ENCODE peak calls at places on chromosomes 6 and 20, in seven cellular contexts. A is mucosa of descending colon, P is astrocyte, M is foreskin fibroblast, B is cardiac fibroblast, X is AG04450, S is neural progenitor cell. C is an unnamed sample.

GRCh38 chr6:107221519-107221918 is 106.2 kb upstream of the BEND3 start:
- DNase-seq in A (no peak), P (no peak), M (no peak), B (no peak), X (no peak), S (no peak), C (no peak)

GRCh38 chr20:36367907-36368306 is 61.8 kb downstream of the DLGAP4 start:
- DNase-seq in A (no peak), P (no peak), M (no peak), B (no peak), X (no peak), S (no peak), C (no peak)

GRCh38 chr6:157831424-157832249 is 8.6 kb downstream of the SNX9 start:
- DNase-seq in A (no peak), P (no peak), M (no peak), B (no peak), X (no peak), S (peak), C (no peak)

GRCh38 chr6:37170273-37171140 is 555 bp downstream of the PIM1 start:
- DNase-seq in A (peak), P (no peak), M (peak), B (peak), X (no peak), S (peak), C (peak)

GRCh38 chr6:93243379-93243778 is 176.0 kb downstream of the EPHA7 start:
- DNase-seq in A (no peak), P (no peak), M (no peak), B (no peak), X (no peak), S (no peak), C (no peak)

GRCh38 chr6:40251609-40252008 is 317.3 kb upstream of the MOCS1 start:
- DNase-seq in A (peak), P (no peak), M (no peak), B (no peak), X (no peak), S (no peak), C (no peak)

GRCh38 chr6:168045141-168045691 is 33.8 kb downstream of the FRMD1 start:
- DNase-seq in A (no peak), P (no peak), M (no peak), B (no peak), X (no peak), S (no peak), C (no peak)

GRCh38 chr20:7579888-7580287 is 360.4 kb downstream of the HAO1 start:
- DNase-seq in A (no peak), P (no peak), M (no peak), B (no peak), X (no peak), S (no peak), C (peak)

GRCh38 chr6:89734526-89734925 is 85.1 kb downstream of the MDN1 start:
- DNase-seq in A (no peak), P (peak), M (no peak), B (peak), X (no peak), S (no peak), C (peak)

GRCh38 chr20:62984666-62985065 is 22.1 kb downstream of the BHLHE23 start:
- DNase-seq in A (no peak), P (no peak), M (no peak), B (no peak), X (no peak), S (no peak), C (no peak)

GRCh38 chr6:52049252-52050050 is 38.0 kb downstream of the PKHD1 start:
- DNase-seq in A (peak), P (peak), M (peak), B (peak), X (no peak), S (peak), C (peak)

GRCh38 chr6:137016366-137016765 is 28.4 kb downstream of the IL20RA start:
- DNase-seq in A (no peak), P (peak), M (no peak), B (peak), X (no peak), S (no peak), C (no peak)

GRCh38 chr6:89954721-89955148 is 60.5 kb downstream of the GJA10 start:
- DNase-seq in A (no peak), P (no peak), M (peak), B (no peak), X (no peak), S (no peak), C (no peak)

GRCh38 chr6:13834762-13835161 is 20.4 kb upstream of the MCUR1 start:
- DNase-seq in A (no peak), P (no peak), M (no peak), B (no peak), X (no peak), S (no peak), C (no peak)

GRCh38 chr6:149043476-149044130 is 273.9 kb upstream of the TAB2 start:
- DNase-seq in A (no peak), P (no peak), M (peak), B (no peak), X (no peak), S (peak), C (no peak)

GRCh38 chr6:2055914-2056313 is 189.5 kb downstream of the GMDS start:
- DNase-seq in A (no peak), P (no peak), M (peak), B (no peak), X (no peak), S (no peak), C (no peak)

GRCh38 chr6:155497273-155497672 is 41.6 kb upstream of the NOX3 start:
- DNase-seq in A (no peak), P (no peak), M (no peak), B (no peak), X (no peak), S (no peak), C (no peak)

GRCh38 chr6:118551673-118552063 is 3.6 kb downstream of the PLN start:
- DNase-seq in A (no peak), P (peak), M (peak), B (peak), X (no peak), S (no peak), C (no peak)

GRCh38 chr20:49385471-49385870 is 97.0 kb downstream of the KCNB1 start:
- DNase-seq in A (peak), P (peak), M (peak), B (peak), X (no peak), S (peak), C (peak)

GRCh38 chr20:56974499-56975250 is 291.8 kb downstream of the BMP7 start:
- DNase-seq in A (peak), P (peak), M (peak), B (peak), X (no peak), S (peak), C (peak)

GRCh38 chr6:33759887-33760629 is 13.4 kb upstream of the IP6K3 start:
- DNase-seq in A (no peak), P (no peak), M (no peak), B (no peak), X (no peak), S (no peak), C (no peak)

GRCh38 chr6:119215885-119216590 is 133.5 kb downstream of the MAN1A1 start:
- DNase-seq in A (no peak), P (no peak), M (no peak), B (no peak), X (no peak), S (no peak), C (no peak)

GRCh38 chr6:30483677-30484279 is 5.5 kb upstream of the HLA-E start:
- DNase-seq in A (peak), P (peak), M (peak), B (peak), X (no peak), S (peak), C (peak)
- TF ChIP-seq CTCF in A (no peak), P (peak), M (peak), B (peak), X (peak), S (peak), C (peak)

GRCh38 chr6:27422651-27423332 is 34.2 kb downstream of the ZNF391 start:
- DNase-seq in A (peak), P (no peak), M (peak), B (peak), X (no peak), S (no peak), C (no peak)
- TF ChIP-seq CTCF in A (no peak), P (no peak), M (no peak), B (no peak), X (no peak), S (no peak), C (no peak)

GRCh38 chr6:10521104-10521808 is at the start of gene GCNT2:
- DNase-seq in A (no peak), P (peak), M (peak), B (peak), X (no peak), S (peak), C (no peak)
- TF ChIP-seq CTCF in A (no peak), P (no peak), M (no peak), B (no peak), X (no peak), S (no peak), C (no peak)

GRCh38 chr20:6069669-6070068 is 15.8 kb upstream of the LRRN4 start:
- DNase-seq in A (no peak), P (no peak), M (no peak), B (no peak), X (no peak), S (no peak), C (no peak)

GRCh38 chr20:6075428-6076219 is 21.8 kb upstream of the LRRN4 start:
- DNase-seq in A (no peak), P (peak), M (no peak), B (peak), X (no peak), S (no peak), C (no peak)

GRCh38 chr20:6071162-6071695 is 17.4 kb upstream of the LRRN4 start:
- DNase-seq in A (no peak), P (no peak), M (no peak), B (no peak), X (no peak), S (no peak), C (no peak)

GRCh38 chr20:6074784-6075183 is 20.9 kb upstream of the LRRN4 start:
- DNase-seq in A (no peak), P (no peak), M (no peak), B (no peak), X (no peak), S (no peak), C (no peak)

GRCh38 chr20:6074145-6074561 is 20.3 kb upstream of the LRRN4 start:
- DNase-seq in A (no peak), P (no peak), M (no peak), B (peak), X (no peak), S (peak), C (no peak)
- TF ChIP-seq CTCF in A (no peak), P (no peak), M (peak), B (peak), X (peak), S (peak), C (peak)

DNA sequence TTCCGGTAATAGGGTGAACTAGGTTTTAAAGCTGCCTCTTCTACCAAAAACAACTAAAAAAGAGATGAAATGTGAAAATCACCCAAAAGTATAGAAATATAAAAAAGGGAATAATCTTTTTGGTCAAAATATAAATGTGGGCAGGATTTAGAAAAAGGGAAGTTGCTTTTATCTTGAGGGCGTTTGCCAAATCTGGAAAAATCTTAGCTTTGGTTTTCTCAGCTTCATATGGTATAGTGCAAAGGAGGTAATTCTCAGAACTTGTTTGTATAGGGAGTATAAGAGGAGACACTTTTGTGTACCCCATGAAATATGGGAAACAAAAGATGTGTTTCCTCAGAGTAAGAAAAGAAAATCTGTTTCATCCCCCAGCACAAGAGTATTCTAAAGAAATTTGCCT is 54.2 kb upstream of the TRIM26 start:
- DNase-seq in A (no peak), P (no peak), M (no peak), B (no peak), X (no peak), S (no peak), C (no peak)
- TF ChIP-seq CTCF in A (no peak), P (no peak), M (no peak), B (no peak), X (no peak), S (no peak), C (no peak)

GRCh38 chr20:45405566-45406259 is 2.4 kb upstream of the DBNDD2 start:
- DNase-seq in A (peak), P (peak), M (peak), B (no peak), X (no peak), S (peak), C (no peak)

GRCh38 chr20:45407067-45407745 is 883 bp upstream of the DBNDD2 start:
- DNase-seq in A (peak), P (peak), M (peak), B (peak), X (no peak), S (peak), C (peak)

GRCh38 chr20:45404438-45404837 is 3.7 kb upstream of the DBNDD2 start:
- DNase-seq in A (no peak), P (no peak), M (no peak), B (no peak), X (no peak), S (no peak), C (no peak)

GRCh38 chr20:45407783-45408645 is at the start of gene DBNDD2:
- DNase-seq in A (peak), P (no peak), M (no peak), B (no peak), X (no peak), S (no peak), C (no peak)

GRCh38 chr20:45406260-45407066 is 1.6 kb upstream of the DBNDD2 start:
- DNase-seq in A (peak), P (peak), M (peak), B (peak), X (no peak), S (peak), C (peak)
- TF ChIP-seq CTCF in A (no peak), P (no peak), M (no peak), B (no peak), X (no peak), S (no peak), C (no peak)

GRCh38 chr6:30987304-30987703 is 3.8 kb downstream of the MUC21 start:
- DNase-seq in A (no peak), P (no peak), M (no peak), B (no peak), X (no peak), S (no peak), C (no peak)
- TF ChIP-seq CTCF in A (no peak), P (no peak), M (no peak), B (no peak), X (no peak), S (no peak), C (no peak)